ENCODE peak calls at places on chromosome 12, in six cellular contexts. X is A549, B is fibroblast of lung, M is transverse colon, C is left ventricle myocardium inferior, E is heart left ventricle. L is an unnamed sample.

GRCh38 chr12:38985961-38986360 is 80.6 kb upstream of the CPNE8 start:
- DNase-seq in X (no peak), B (no peak), M (no peak), C (no peak), E (no peak), L (no peak)

GRCh38 chr12:87866602-87867292 is 162.5 kb downstream of the C12orf50 start:
- DNase-seq in X (peak), B (peak), M (no peak), C (no peak), E (no peak), L (no peak)

GRCh38 chr12:45388545-45388944 is 172.7 kb downstream of the ANO6 start:
- DNase-seq in X (peak), B (peak), M (peak), C (no peak), E (no peak), L (no peak)

GRCh38 chr12:120264511-120265202 is 873 bp downstream of the PXN start:
- DNase-seq in X (no peak), B (no peak), M (no peak), C (no peak), E (no peak), L (no peak)

GRCh38 chr12:14618990-14619389 is 51.3 kb upstream of the PLBD1 start:
- DNase-seq in X (peak), B (peak), M (no peak), C (no peak), E (no peak), L (no peak)

GRCh38 chr12:109870648-109871047 is 9.7 kb downstream of the GLTP start:
- DNase-seq in X (no peak), B (peak), M (no peak), C (no peak), E (no peak), L (no peak)

GRCh38 chr12:43969882-43970281 is 134.0 kb downstream of the TMEM117 start:
- DNase-seq in X (peak), B (peak), M (no peak), C (no peak), E (no peak), L (no peak)

GRCh38 chr12:124625867-124626675 is 58.7 kb upstream of the NCOR2 start:
- DNase-seq in X (peak), B (peak), M (peak), C (peak), E (peak), L (peak)

GRCh38 chr12:6452245-6452731 is 446 bp downstream of the TAPBPL start:
- DNase-seq in X (no peak), B (no peak), M (peak), C (no peak), E (peak), L (peak)

GRCh38 chr12:122199484-122200355 is 3.8 kb upstream of the B3GNT4 start:
- DNase-seq in X (no peak), B (no peak), M (no peak), C (no peak), E (no peak), L (no peak)

GRCh38 chr12:26630546-26631027 is 202.4 kb downstream of the ITPR2 start:
- DNase-seq in X (peak), B (peak), M (no peak), C (no peak), E (no peak), L (no peak)
- H3K27ac ChIP-seq in X (peak), B (peak), M (peak), C (no peak), E (no peak), L (peak)

GRCh38 chr12:128543971-128544370 is 277.0 kb downstream of the TMEM132C start:
- DNase-seq in X (no peak), B (no peak), M (no peak), C (no peak), E (no peak), L (no peak)

GRCh38 chr12:128537668-128538067 is 270.7 kb downstream of the TMEM132C start:
- DNase-seq in X (no peak), B (no peak), M (no peak), C (no peak), E (no peak), L (no peak)

GRCh38 chr12:128543493-128543892 is 276.5 kb downstream of the TMEM132C start:
- DNase-seq in X (no peak), B (no peak), M (no peak), C (no peak), E (no peak), L (no peak)

DNA sequence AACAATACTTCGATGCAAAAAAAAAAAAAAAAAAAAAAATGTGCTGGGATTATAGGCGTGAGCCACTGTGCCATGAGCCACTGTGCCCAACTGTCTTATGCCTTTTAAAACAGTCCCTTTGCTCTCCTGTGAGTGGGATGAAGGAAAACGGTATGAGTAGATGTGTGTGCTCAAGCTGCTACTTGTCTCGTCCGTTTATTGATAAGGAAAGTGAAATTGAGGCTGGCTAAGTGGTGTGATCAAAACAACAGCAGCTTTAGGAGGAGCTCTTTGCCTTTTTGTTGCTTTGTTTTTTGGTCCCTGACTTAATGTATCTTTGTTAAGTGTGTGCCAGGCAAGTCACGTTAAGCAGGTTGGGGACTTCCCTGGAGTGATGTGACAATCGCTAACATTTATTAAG is 275.9 kb downstream of the TMEM132C start:
- DNase-seq in X (no peak), B (no peak), M (no peak), C (no peak), E (no peak), L (no peak)
- H3K27ac ChIP-seq in X (no peak), B (no peak), M (no peak), C (no peak), E (no peak), L (no peak)

GRCh38 chr12:68880660-68881325 is 52.2 kb downstream of the CPM start:
- DNase-seq in X (no peak), B (no peak), M (no peak), C (no peak), E (no peak), L (no peak)
- H3K27ac ChIP-seq in X (no peak), B (no peak), M (no peak), C (no peak), E (no peak), L (no peak)

GRCh38 chr12:47785036-47785886 is 12.2 kb downstream of the SLC48A1 start:
- DNase-seq in X (no peak), B (no peak), M (no peak), C (no peak), E (no peak), L (peak)

GRCh38 chr12:47783821-47784819 is 11.1 kb downstream of the SLC48A1 start:
- DNase-seq in X (no peak), B (no peak), M (no peak), C (no peak), E (no peak), L (no peak)

GRCh38 chr12:47787596-47788319 is 14.7 kb downstream of the SLC48A1 start:
- DNase-seq in X (no peak), B (no peak), M (no peak), C (peak), E (no peak), L (no peak)

GRCh38 chr12:47786662-47786974 is 13.6 kb downstream of the SLC48A1 start:
- DNase-seq in X (no peak), B (no peak), M (no peak), C (no peak), E (no peak), L (no peak)

GRCh38 chr12:47785887-47786661 is 13.0 kb downstream of the SLC48A1 start:
- DNase-seq in X (no peak), B (no peak), M (no peak), C (no peak), E (no peak), L (no peak)
- H3K27ac ChIP-seq in X (no peak), B (no peak), M (no peak), C (peak), E (no peak), L (no peak)

GRCh38 chr12:69497308-69498026 is 27.3 kb downstream of the FRS2 start:
- DNase-seq in X (no peak), B (peak), M (no peak), C (no peak), E (no peak), L (no peak)
- H3K27ac ChIP-seq in X (no peak), B (peak), M (no peak), C (no peak), E (no peak), L (no peak)